ENCODE peak calls at places on chromosomes 5 and 9, in eight cellular contexts. One of them, this sample, is unnamed.

GRCh38 chr9:31272456-31273295 is 1111.8 kb upstream of the ACO1 start:
- DNase-seq in CD4-positive, alpha-beta memory T cell: no peak
- DNase-seq in psoas muscle: no peak
- DNase-seq in GM23338: no peak
- DNase-seq in uterus: no peak
- DNase-seq in CD4-positive, CD25-positive, alpha-beta regulatory T cell: no peak
- DNase-seq in dorsolateral prefrontal cortex: no peak
- DNase-seq in colonic mucosa: peak; percentile 45
- DNase-seq in this sample: no peak

GRCh38 chr9:112921549-112921948 is 30.9 kb upstream of the SLC46A2 start:
- DNase-seq in dorsolateral prefrontal cortex: no peak
- DNase-seq in CD4-positive, alpha-beta memory T cell: no peak
- DNase-seq in psoas muscle: no peak
- DNase-seq in GM23338: peak; percentile 69
- DNase-seq in uterus: no peak
- DNase-seq in colonic mucosa: no peak
- DNase-seq in CD4-positive, CD25-positive, alpha-beta regulatory T cell: no peak
- DNase-seq in this sample: no peak

GRCh38 chr5:57696005-57696755 is 213.6 kb upstream of the ACTBL2 start:
- DNase-seq in dorsolateral prefrontal cortex: no peak
- DNase-seq in uterus: no peak
- DNase-seq in colonic mucosa: no peak
- DNase-seq in CD4-positive, alpha-beta memory T cell: no peak
- DNase-seq in psoas muscle: no peak
- DNase-seq in GM23338: no peak
- DNase-seq in CD4-positive, CD25-positive, alpha-beta regulatory T cell: no peak
- DNase-seq in this sample: no peak

GRCh38 chr5:55306641-55307382 is 682 bp downstream of the DHX29 start:
- DNase-seq in CD4-positive, CD25-positive, alpha-beta regulatory T cell: no peak
- DNase-seq in psoas muscle: no peak
- DNase-seq in CD4-positive, alpha-beta memory T cell: no peak
- DNase-seq in GM23338: no peak
- DNase-seq in colonic mucosa: no peak
- DNase-seq in dorsolateral prefrontal cortex: no peak
- DNase-seq in uterus: no peak
- DNase-seq in this sample: no peak

GRCh38 chr9:23538604-23539003 is 287.4 kb downstream of the ELAVL2 start:
- DNase-seq in dorsolateral prefrontal cortex: no peak
- DNase-seq in GM23338: no peak
- DNase-seq in CD4-positive, CD25-positive, alpha-beta regulatory T cell: no peak
- DNase-seq in CD4-positive, alpha-beta memory T cell: no peak
- DNase-seq in psoas muscle: no peak
- DNase-seq in colonic mucosa: no peak
- DNase-seq in uterus: no peak
- DNase-seq in this sample: no peak

GRCh38 chr9:12748016-12748415 is 26.8 kb upstream of the LURAP1L start:
- DNase-seq in CD4-positive, alpha-beta memory T cell: no peak
- DNase-seq in psoas muscle: no peak
- DNase-seq in GM23338: no peak
- DNase-seq in dorsolateral prefrontal cortex: no peak
- DNase-seq in CD4-positive, CD25-positive, alpha-beta regulatory T cell: no peak
- DNase-seq in colonic mucosa: no peak
- DNase-seq in uterus: no peak
- DNase-seq in this sample: no peak

GRCh38 chr9:131625848-131626670 is 80.7 kb downstream of the PRRT1B start:
- DNase-seq in CD4-positive, alpha-beta memory T cell: peak; percentile 40
- DNase-seq in CD4-positive, CD25-positive, alpha-beta regulatory T cell: no peak
- DNase-seq in dorsolateral prefrontal cortex: no peak
- DNase-seq in uterus: no peak
- DNase-seq in GM23338: no peak
- DNase-seq in psoas muscle: no peak
- DNase-seq in colonic mucosa: no peak
- DNase-seq in this sample: no peak

GRCh38 chr5:43729846-43730478 is 127.0 kb downstream of the NNT start:
- DNase-seq in colonic mucosa: no peak
- DNase-seq in GM23338: peak; percentile 43
- DNase-seq in uterus: no peak
- DNase-seq in CD4-positive, CD25-positive, alpha-beta regulatory T cell: peak; percentile 2
- DNase-seq in dorsolateral prefrontal cortex: no peak
- DNase-seq in psoas muscle: no peak
- DNase-seq in CD4-positive, alpha-beta memory T cell: peak; percentile 0
- DNase-seq in this sample: no peak

GRCh38 chr5:102590467-102590866 is 91.7 kb upstream of the SLCO6A1 start:
- DNase-seq in colonic mucosa: no peak
- DNase-seq in uterus: no peak
- DNase-seq in GM23338: no peak
- DNase-seq in CD4-positive, alpha-beta memory T cell: no peak
- DNase-seq in CD4-positive, CD25-positive, alpha-beta regulatory T cell: no peak
- DNase-seq in psoas muscle: no peak
- DNase-seq in dorsolateral prefrontal cortex: no peak
- DNase-seq in this sample: no peak

GRCh38 chr5:73280821-73281746 is 108.1 kb downstream of the TMEM174 start:
- DNase-seq in colonic mucosa: no peak
- DNase-seq in CD4-positive, CD25-positive, alpha-beta regulatory T cell: no peak
- DNase-seq in CD4-positive, alpha-beta memory T cell: no peak
- DNase-seq in dorsolateral prefrontal cortex: no peak
- DNase-seq in GM23338: no peak
- DNase-seq in psoas muscle: no peak
- DNase-seq in uterus: peak; percentile 65
- DNase-seq in this sample: no peak

GRCh38 chr9:18896531-18897179 is 136.4 kb downstream of the SAXO1 start:
- DNase-seq in CD4-positive, CD25-positive, alpha-beta regulatory T cell: no peak
- DNase-seq in psoas muscle: no peak
- DNase-seq in colonic mucosa: no peak
- DNase-seq in GM23338: no peak
- DNase-seq in dorsolateral prefrontal cortex: no peak
- DNase-seq in uterus: no peak
- DNase-seq in CD4-positive, alpha-beta memory T cell: no peak
- DNase-seq in this sample: no peak

GRCh38 chr9:134058716-134059115 is 9.1 kb downstream of the BRD3 start:
- DNase-seq in psoas muscle: no peak
- DNase-seq in CD4-positive, alpha-beta memory T cell: no peak
- DNase-seq in CD4-positive, CD25-positive, alpha-beta regulatory T cell: no peak
- DNase-seq in dorsolateral prefrontal cortex: no peak
- DNase-seq in GM23338: no peak
- DNase-seq in uterus: peak; percentile 6
- DNase-seq in colonic mucosa: peak; percentile 11
- DNase-seq in this sample: no peak

GRCh38 chr5:149325166-149325735 is 20.0 kb upstream of the GRPEL2 start:
- DNase-seq in GM23338: no peak
- DNase-seq in CD4-positive, CD25-positive, alpha-beta regulatory T cell: no peak
- DNase-seq in dorsolateral prefrontal cortex: no peak
- DNase-seq in uterus: no peak
- DNase-seq in psoas muscle: no peak
- DNase-seq in colonic mucosa: no peak
- DNase-seq in CD4-positive, alpha-beta memory T cell: no peak
- DNase-seq in this sample: no peak

GRCh38 chr9:89603629-89604462 is 966 bp upstream of the GADD45G start:
- DNase-seq in colonic mucosa: peak; percentile 91
- DNase-seq in psoas muscle: peak; percentile 62
- DNase-seq in GM23338: peak; percentile 98
- DNase-seq in dorsolateral prefrontal cortex: peak; percentile 64
- DNase-seq in uterus: peak; percentile 75
- DNase-seq in CD4-positive, alpha-beta memory T cell: peak; percentile 28
- DNase-seq in CD4-positive, CD25-positive, alpha-beta regulatory T cell: peak; percentile 24
- DNase-seq in this sample: peak; percentile 50

GRCh38 chr5:67520161-67520886 is 323.7 kb upstream of the CD180 start:
- DNase-seq in CD4-positive, alpha-beta memory T cell: no peak
- DNase-seq in GM23338: no peak
- DNase-seq in psoas muscle: no peak
- DNase-seq in colonic mucosa: no peak
- DNase-seq in dorsolateral prefrontal cortex: no peak
- DNase-seq in CD4-positive, CD25-positive, alpha-beta regulatory T cell: no peak
- DNase-seq in uterus: no peak
- DNase-seq in this sample: no peak

GRCh38 chr5:67234671-67235176 is 38.1 kb upstream of the CD180 start:
- DNase-seq in colonic mucosa: peak; percentile 38
- DNase-seq in psoas muscle: no peak
- DNase-seq in CD4-positive, alpha-beta memory T cell: no peak
- DNase-seq in GM23338: no peak
- DNase-seq in uterus: peak; percentile 63
- DNase-seq in CD4-positive, CD25-positive, alpha-beta regulatory T cell: no peak
- DNase-seq in dorsolateral prefrontal cortex: no peak
- DNase-seq in this sample: no peak

GRCh38 chr5:122091942-122092600 is 14.0 kb upstream of the LOX start:
- DNase-seq in uterus: no peak
- DNase-seq in CD4-positive, alpha-beta memory T cell: no peak
- DNase-seq in GM23338: peak; percentile 81
- DNase-seq in CD4-positive, CD25-positive, alpha-beta regulatory T cell: no peak
- DNase-seq in colonic mucosa: no peak
- DNase-seq in dorsolateral prefrontal cortex: no peak
- DNase-seq in psoas muscle: no peak
- DNase-seq in this sample: no peak

GRCh38 chr9:135415586-135415985 is 64.0 kb upstream of the PPP1R26 start:
- DNase-seq in CD4-positive, CD25-positive, alpha-beta regulatory T cell: no peak
- DNase-seq in colonic mucosa: no peak
- DNase-seq in dorsolateral prefrontal cortex: no peak
- DNase-seq in CD4-positive, alpha-beta memory T cell: no peak
- DNase-seq in GM23338: no peak
- DNase-seq in psoas muscle: no peak
- DNase-seq in uterus: no peak
- DNase-seq in this sample: no peak

GRCh38 chr9:37952731-37953130 is 48.8 kb upstream of the SLC25A51 start:
- DNase-seq in CD4-positive, CD25-positive, alpha-beta regulatory T cell: no peak
- DNase-seq in colonic mucosa: no peak
- DNase-seq in uterus: peak; percentile 68
- DNase-seq in GM23338: no peak
- DNase-seq in psoas muscle: no peak
- DNase-seq in CD4-positive, alpha-beta memory T cell: no peak
- DNase-seq in dorsolateral prefrontal cortex: no peak
- DNase-seq in this sample: no peak

DNA sequence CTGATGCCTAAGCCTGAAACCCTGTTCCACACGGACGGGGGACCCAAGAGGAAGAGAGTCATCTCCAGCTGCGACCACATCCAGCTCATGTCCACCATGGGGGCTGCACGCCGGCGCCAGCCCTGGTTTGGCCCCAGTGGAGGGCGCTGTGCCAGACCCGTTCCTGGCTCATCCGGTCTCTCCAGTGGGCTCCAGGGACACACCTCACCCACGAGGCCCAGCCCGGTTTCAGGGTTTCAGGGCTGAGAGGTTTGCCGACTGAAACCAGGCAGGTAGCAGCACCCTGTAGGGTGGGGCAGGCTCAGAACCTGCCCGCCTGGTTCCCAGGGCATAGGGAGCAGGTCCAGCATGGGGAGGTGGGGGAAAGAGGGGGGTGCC is 71.4 kb upstream of the STXBP1 start:
- DNase-seq in psoas muscle: no peak
- DNase-seq in GM23338: peak; percentile 60
- DNase-seq in CD4-positive, alpha-beta memory T cell: no peak
- DNase-seq in uterus: no peak
- DNase-seq in CD4-positive, CD25-positive, alpha-beta regulatory T cell: no peak
- DNase-seq in colonic mucosa: no peak
- DNase-seq in dorsolateral prefrontal cortex: no peak
- DNase-seq in this sample: no peak
- H3K27ac ChIP-seq in psoas muscle: no peak overlapping the region
- H3K27ac ChIP-seq in GM23338: no peak overlapping the region
- H3K27ac ChIP-seq in CD4-positive, alpha-beta memory T cell: no peak overlapping the region
- H3K27ac ChIP-seq in uterus: peak overlapping the region; percentile 84
- H3K27ac ChIP-seq in CD4-positive, CD25-positive, alpha-beta regulatory T cell: no peak overlapping the region
- H3K27ac ChIP-seq in colonic mucosa: peak overlapping the region; percentile 40
- H3K27ac ChIP-seq in dorsolateral prefrontal cortex: no peak overlapping the region
- H3K27ac ChIP-seq in this sample: no peak overlapping the region

GRCh38 chr9:97076238-97076637 is 37.3 kb upstream of the CTSV start:
- DNase-seq in CD4-positive, CD25-positive, alpha-beta regulatory T cell: no peak
- DNase-seq in psoas muscle: no peak
- DNase-seq in uterus: no peak
- DNase-seq in colonic mucosa: no peak
- DNase-seq in dorsolateral prefrontal cortex: no peak
- DNase-seq in CD4-positive, alpha-beta memory T cell: no peak
- DNase-seq in GM23338: peak; percentile 76
- DNase-seq in this sample: no peak
- H3K27ac ChIP-seq in CD4-positive, CD25-positive, alpha-beta regulatory T cell: no peak overlapping the region
- H3K27ac ChIP-seq in psoas muscle: no peak overlapping the region
- H3K27ac ChIP-seq in uterus: no peak overlapping the region
- H3K27ac ChIP-seq in colonic mucosa: no peak overlapping the region
- H3K27ac ChIP-seq in dorsolateral prefrontal cortex: no peak overlapping the region
- H3K27ac ChIP-seq in CD4-positive, alpha-beta memory T cell: no peak overlapping the region
- H3K27ac ChIP-seq in GM23338: no peak overlapping the region
- H3K27ac ChIP-seq in this sample: no peak overlapping the region

GRCh38 chr9:124050955-124051354 is 39.4 kb downstream of the LHX2 start:
- DNase-seq in colonic mucosa: no peak
- DNase-seq in CD4-positive, alpha-beta memory T cell: no peak
- DNase-seq in CD4-positive, CD25-positive, alpha-beta regulatory T cell: no peak
- DNase-seq in psoas muscle: no peak
- DNase-seq in dorsolateral prefrontal cortex: no peak
- DNase-seq in GM23338: no peak
- DNase-seq in uterus: no peak
- DNase-seq in this sample: no peak

GRCh38 chr9:124052401-124052800 is 40.8 kb downstream of the LHX2 start:
- DNase-seq in GM23338: no peak
- DNase-seq in psoas muscle: no peak
- DNase-seq in CD4-positive, CD25-positive, alpha-beta regulatory T cell: no peak
- DNase-seq in CD4-positive, alpha-beta memory T cell: no peak
- DNase-seq in dorsolateral prefrontal cortex: no peak
- DNase-seq in uterus: no peak
- DNase-seq in colonic mucosa: no peak
- DNase-seq in this sample: no peak

GRCh38 chr9:124054671-124055212 is 43.2 kb downstream of the LHX2 start:
- DNase-seq in psoas muscle: no peak
- DNase-seq in uterus: no peak
- DNase-seq in CD4-positive, alpha-beta memory T cell: no peak
- DNase-seq in GM23338: no peak
- DNase-seq in colonic mucosa: no peak
- DNase-seq in CD4-positive, CD25-positive, alpha-beta regulatory T cell: no peak
- DNase-seq in dorsolateral prefrontal cortex: no peak
- DNase-seq in this sample: no peak
- H3K27ac ChIP-seq in psoas muscle: no peak overlapping the region
- H3K27ac ChIP-seq in uterus: no peak overlapping the region
- H3K27ac ChIP-seq in CD4-positive, alpha-beta memory T cell: no peak overlapping the region
- H3K27ac ChIP-seq in GM23338: no peak overlapping the region
- H3K27ac ChIP-seq in colonic mucosa: no peak overlapping the region
- H3K27ac ChIP-seq in CD4-positive, CD25-positive, alpha-beta regulatory T cell: no peak overlapping the region
- H3K27ac ChIP-seq in dorsolateral prefrontal cortex: no peak overlapping the region
- H3K27ac ChIP-seq in this sample: no peak overlapping the region

GRCh38 chr5:159207222-159207615 is 2.1 kb downstream of the RNF145 start:
- DNase-seq in uterus: no peak
- DNase-seq in dorsolateral prefrontal cortex: no peak
- DNase-seq in CD4-positive, CD25-positive, alpha-beta regulatory T cell: no peak
- DNase-seq in CD4-positive, alpha-beta memory T cell: no peak
- DNase-seq in GM23338: no peak
- DNase-seq in colonic mucosa: no peak
- DNase-seq in psoas muscle: no peak
- DNase-seq in this sample: no peak

GRCh38 chr5:159207616-159208507 is 1.5 kb downstream of the RNF145 start:
- DNase-seq in GM23338: peak; percentile 86
- DNase-seq in psoas muscle: peak; percentile 69
- DNase-seq in uterus: peak; percentile 74
- DNase-seq in dorsolateral prefrontal cortex: peak; percentile 76
- DNase-seq in CD4-positive, CD25-positive, alpha-beta regulatory T cell: peak; percentile 86
- DNase-seq in colonic mucosa: peak; percentile 81
- DNase-seq in CD4-positive, alpha-beta memory T cell: peak; percentile 82
- DNase-seq in this sample: peak; percentile 47

GRCh38 chr5:159208508-159209437 is 580 bp downstream of the RNF145 start:
- DNase-seq in dorsolateral prefrontal cortex: no peak
- DNase-seq in uterus: peak; percentile 34
- DNase-seq in GM23338: peak; percentile 78
- DNase-seq in psoas muscle: peak; percentile 45
- DNase-seq in CD4-positive, CD25-positive, alpha-beta regulatory T cell: peak; percentile 16
- DNase-seq in colonic mucosa: peak; percentile 53
- DNase-seq in CD4-positive, alpha-beta memory T cell: no peak
- DNase-seq in this sample: peak; percentile 70

GRCh38 chr5:159206818-159207217 is 2.5 kb downstream of the RNF145 start:
- DNase-seq in CD4-positive, CD25-positive, alpha-beta regulatory T cell: no peak
- DNase-seq in colonic mucosa: no peak
- DNase-seq in uterus: no peak
- DNase-seq in GM23338: no peak
- DNase-seq in dorsolateral prefrontal cortex: no peak
- DNase-seq in psoas muscle: no peak
- DNase-seq in CD4-positive, alpha-beta memory T cell: no peak
- DNase-seq in this sample: no peak

GRCh38 chr5:159206368-159206767 is 3.0 kb downstream of the RNF145 start:
- DNase-seq in CD4-positive, CD25-positive, alpha-beta regulatory T cell: peak; percentile 9
- DNase-seq in dorsolateral prefrontal cortex: no peak
- DNase-seq in psoas muscle: no peak
- DNase-seq in CD4-positive, alpha-beta memory T cell: no peak
- DNase-seq in colonic mucosa: no peak
- DNase-seq in uterus: no peak
- DNase-seq in GM23338: no peak
- DNase-seq in this sample: no peak
- H3K27ac ChIP-seq in CD4-positive, CD25-positive, alpha-beta regulatory T cell: peak overlapping the region; percentile 84
- H3K27ac ChIP-seq in dorsolateral prefrontal cortex: no peak overlapping the region
- H3K27ac ChIP-seq in psoas muscle: peak overlapping the region; percentile 82
- H3K27ac ChIP-seq in CD4-positive, alpha-beta memory T cell: peak overlapping the region; percentile 87
- H3K27ac ChIP-seq in colonic mucosa: peak overlapping the region; percentile 95
- H3K27ac ChIP-seq in uterus: peak overlapping the region; percentile 88
- H3K27ac ChIP-seq in GM23338: no peak overlapping the region
- H3K27ac ChIP-seq in this sample: peak overlapping the region; percentile 90